ENCODE peak calls at places on chromosomes 2 and 18, in four cellular contexts. Y, B, C and R are unnamed samples.

GRCh38 chr2:29013046-29013780 is 32.1 kb downstream of the TOGARAM2 start:
- DNase-seq in C (peak; percentile 15), B (no peak), Y (no peak), R (no peak)

GRCh38 chr2:136118819-136119716 is 1.1 kb upstream of the CXCR4 start:
- DNase-seq in C (no peak), Y (peak; percentile 64), B (peak; percentile 45), R (peak; percentile 70)

GRCh38 chr18:70382032-70382431 is 93.2 kb downstream of the SOCS6 start:
- DNase-seq in B (no peak), C (no peak), Y (no peak), R (no peak)

GRCh38 chr18:47262397-47263196 is 11.1 kb upstream of the SKOR2 start:
- DNase-seq in Y (no peak), B (no peak), C (no peak), R (no peak)

GRCh38 chr2:187581125-187581896 is 27.1 kb upstream of the TFPI start:
- DNase-seq in C (peak; percentile 52), B (no peak), Y (no peak), R (no peak)

GRCh38 chr2:153213022-153213421 is 265.5 kb downstream of the RPRM start:
- DNase-seq in Y (no peak), B (no peak), C (no peak), R (no peak)

GRCh38 chr18:66495844-66496243 is 108.0 kb downstream of the CDH19 start:
- DNase-seq in B (peak; percentile 80), Y (peak; percentile 33), C (no peak), R (peak; percentile 48)

GRCh38 chr2:160075171-160075570 is 12.8 kb upstream of the PLA2R1 start:
- DNase-seq in C (peak; percentile 33), Y (peak; percentile 32), B (no peak), R (no peak)

GRCh38 chr2:135960598-135961551 is 24.6 kb downstream of the DARS1 start:
- DNase-seq in C (peak; percentile 80), Y (no peak), B (peak; percentile 14), R (no peak)

GRCh38 chr2:164816900-164817299 is 24.7 kb downstream of the COBLL1 start:
- DNase-seq in Y (no peak), C (no peak), B (no peak), R (no peak)

GRCh38 chr18:35371412-35372195 is 5.5 kb downstream of the ZNF396 start:
- DNase-seq in Y (no peak), C (peak; percentile 79), B (no peak), R (no peak)

GRCh38 chr2:27741673-27742072 is 29.8 kb upstream of the MRPL33 start:
- DNase-seq in B (no peak), C (no peak), Y (no peak), R (no peak)

GRCh38 chr2:238053195-238053776 is 7.5 kb upstream of the SCLY start:
- DNase-seq in B (no peak), Y (no peak), C (peak; percentile 67), R (no peak)

GRCh38 chr18:58286793-58287625 is 243.0 kb downstream of the NEDD4L start:
- DNase-seq in B (no peak), C (no peak), Y (no peak), R (no peak)

GRCh38 chr18:13235981-13236380 is 17.4 kb downstream of the LDLRAD4 start:
- DNase-seq in C (no peak), Y (no peak), B (no peak), R (peak; percentile 20)

GRCh38 chr2:236169151-236169721 is 1.1 kb upstream of the GBX2 start:
- DNase-seq in C (no peak), B (no peak), Y (no peak), R (no peak)

GRCh38 chr2:233448565-233448964 is 94.3 kb downstream of the DGKD start:
- DNase-seq in Y (no peak), C (no peak), B (no peak), R (peak; percentile 29)

GRCh38 chr2:177175917-177176668 is 36.5 kb upstream of the HNRNPA3 start:
- DNase-seq in B (no peak), C (no peak), Y (no peak), R (no peak)

GRCh38 chr18:37544713-37545112 is 20.9 kb downstream of the CELF4 start:
- DNase-seq in C (no peak), B (no peak), Y (no peak), R (no peak)

GRCh38 chr2:182767578-182767977 is 51.5 kb downstream of the DNAJC10 start:
- DNase-seq in C (peak; percentile 33), B (no peak), Y (no peak), R (no peak)

GRCh38 chr2:44470151-44470550 is 108.4 kb downstream of the CAMKMT start:
- DNase-seq in B (no peak), Y (no peak), C (no peak), R (no peak)
- TF ChIP-seq POLR2A in B (no peak), Y (no peak), C (no peak), R (no peak)

GRCh38 chr2:99285521-99285920 is 15.5 kb downstream of the LYG1 start:
- DNase-seq in B (peak; percentile 24), Y (no peak), C (no peak), R (no peak)

GRCh38 chr2:99278793-99279291 is 22.2 kb downstream of the LYG1 start:
- DNase-seq in C (peak; percentile 92), Y (no peak), B (no peak), R (no peak)

GRCh38 chr2:99275882-99276281 is 20.4 kb upstream of the LYG2 start:
- DNase-seq in Y (no peak), C (no peak), B (no peak), R (no peak)

DNA sequence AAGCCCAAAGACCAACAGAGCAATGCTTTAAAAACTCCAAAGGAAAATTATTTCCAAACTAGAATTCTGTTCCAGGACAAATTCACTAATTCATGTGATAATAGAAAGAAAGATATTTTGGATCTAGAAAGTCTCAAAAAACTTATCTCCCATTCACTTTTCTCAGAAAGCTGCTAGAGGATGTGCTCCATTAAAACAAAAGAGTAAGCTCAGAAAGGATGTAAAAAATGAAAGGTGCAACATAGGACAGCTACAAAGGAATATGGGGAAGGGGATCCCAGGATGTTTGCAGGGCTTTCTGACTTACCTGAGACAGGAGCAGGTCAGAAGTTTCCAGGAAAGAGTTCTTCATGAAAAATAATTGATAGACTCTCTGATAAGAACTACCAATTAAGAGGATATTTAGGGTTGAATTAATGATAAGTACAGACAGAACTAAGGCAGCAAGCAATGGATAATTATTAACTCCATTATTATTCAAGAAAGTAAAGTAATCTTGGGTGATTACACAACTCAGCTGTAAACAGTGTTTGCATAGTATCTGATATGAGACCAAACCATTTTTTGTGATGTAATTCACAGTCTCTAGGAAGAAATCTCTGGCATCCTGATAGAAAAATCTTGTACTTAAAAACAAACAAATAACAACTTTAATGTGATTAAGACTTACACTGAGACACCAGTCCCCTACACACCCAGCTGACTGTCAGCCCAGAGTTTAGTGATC is 20.9 kb downstream of the LYG1 start:
- DNase-seq in Y (no peak), C (no peak), B (no peak), R (no peak)
- H3K9me3 ChIP-seq in Y (no peaks in the 10 kb centered on the region), C (peaks cover 4% of the 10 kb centered on the region), B (no peaks in the 10 kb centered on the region), R (no peaks in the 10 kb centered on the region)

GRCh38 chr2:219292616-219293015 is 13.4 kb downstream of the DNAJB2 start:
- DNase-seq in B (no peak), Y (no peak), C (no peak), R (no peak)

GRCh38 chr2:219293736-219294201 is 14.6 kb downstream of the DNAJB2 start:
- DNase-seq in Y (no peak), B (no peak), C (no peak), R (no peak)

GRCh38 chr2:219296142-219296541 is 13.1 kb downstream of the PTPRN start:
- DNase-seq in C (no peak), Y (no peak), B (no peak), R (no peak)

GRCh38 chr2:219296631-219297391 is 12.4 kb downstream of the PTPRN start:
- DNase-seq in C (no peak), B (no peak), Y (peak; percentile 5), R (no peak)

DNA sequence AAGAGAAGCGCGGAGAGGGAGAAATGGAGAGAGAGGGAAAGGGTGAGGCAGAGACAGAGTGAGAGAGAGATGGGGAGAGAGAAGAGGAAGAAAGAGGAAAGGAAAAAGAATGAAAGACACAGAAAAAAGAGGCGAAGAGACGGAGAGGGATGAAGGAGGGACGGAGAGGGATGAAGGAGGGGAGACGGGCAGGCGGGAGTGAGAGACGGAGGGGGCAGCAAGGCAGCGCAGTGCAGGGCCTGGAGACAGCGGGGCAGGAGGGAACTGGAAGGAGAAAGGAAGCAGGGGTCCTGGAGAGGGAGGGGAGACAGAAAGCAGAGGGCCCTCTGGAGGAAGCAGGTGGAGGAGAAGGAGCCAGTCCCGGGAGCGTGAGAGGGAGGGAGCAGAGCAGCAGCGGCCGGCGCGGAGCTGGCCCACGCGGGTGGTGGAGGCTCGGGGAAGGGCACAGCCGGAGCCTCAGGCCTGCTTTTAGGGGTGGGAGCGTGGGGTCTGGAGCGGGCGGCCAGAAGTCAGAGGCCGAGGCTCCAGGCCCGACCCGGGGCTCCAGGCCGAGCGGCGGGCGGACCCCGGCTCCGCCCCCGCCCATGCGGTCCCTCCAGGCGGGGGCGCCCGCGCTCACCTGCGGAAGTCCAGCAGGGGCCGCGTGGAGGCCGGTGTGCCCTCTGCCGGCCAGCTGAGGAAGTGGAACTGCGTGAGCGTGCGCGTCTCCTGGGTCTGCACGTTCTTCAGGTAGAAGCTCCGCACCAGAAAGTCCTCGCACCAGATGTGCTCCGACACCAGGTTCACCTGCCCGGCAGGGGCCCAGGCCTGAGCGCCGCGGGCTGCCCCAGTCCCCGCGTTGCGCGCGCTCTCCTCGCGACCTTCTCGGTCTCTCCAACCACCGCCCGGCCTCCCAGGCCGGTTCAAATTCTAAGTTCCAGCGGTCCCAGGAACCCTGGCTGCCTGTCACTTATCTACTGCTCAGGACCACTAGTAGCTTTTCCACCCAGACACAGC is 14.5 kb downstream of the PTPRN start:
- DNase-seq in C (peak; percentile 70), B (peak; percentile 86), Y (peak; percentile 92), R (peak; percentile 92)
- TF ChIP-seq POLR2A in C (no peak), B (no peak), Y (no peak), R (peak; percentile 49)

GRCh38 chr2:3285901-3286645 is 91.5 kb downstream of the EIPR1 start:
- DNase-seq in B (no peak), Y (peak; percentile 21), C (no peak), R (peak; percentile 46)
- H3K9me3 ChIP-seq in B (no peaks in the 10 kb centered on the region), Y (no peaks in the 10 kb centered on the region), C (no peaks in the 10 kb centered on the region), R (no peaks in the 10 kb centered on the region)

GRCh38 chr2:231359948-231360347 is 35.6 kb upstream of the B3GNT7 start:
- DNase-seq in B (no peak), Y (no peak), C (no peak), R (no peak)

GRCh38 chr2:231362785-231363184 is 32.7 kb upstream of the B3GNT7 start:
- DNase-seq in C (no peak), Y (no peak), B (no peak), R (peak; percentile 56)

GRCh38 chr2:231360401-231360800 is 35.1 kb upstream of the B3GNT7 start:
- DNase-seq in Y (peak; percentile 55), C (no peak), B (no peak), R (no peak)

GRCh38 chr2:231360881-231361294 is 34.6 kb upstream of the B3GNT7 start:
- DNase-seq in B (no peak), C (no peak), Y (no peak), R (no peak)

GRCh38 chr2:231361701-231362588 is 33.6 kb upstream of the B3GNT7 start:
- DNase-seq in Y (no peak), B (no peak), C (no peak), R (no peak)
- TF ChIP-seq POLR2A in Y (no peak), B (no peak), C (no peak), R (no peak)

DNA sequence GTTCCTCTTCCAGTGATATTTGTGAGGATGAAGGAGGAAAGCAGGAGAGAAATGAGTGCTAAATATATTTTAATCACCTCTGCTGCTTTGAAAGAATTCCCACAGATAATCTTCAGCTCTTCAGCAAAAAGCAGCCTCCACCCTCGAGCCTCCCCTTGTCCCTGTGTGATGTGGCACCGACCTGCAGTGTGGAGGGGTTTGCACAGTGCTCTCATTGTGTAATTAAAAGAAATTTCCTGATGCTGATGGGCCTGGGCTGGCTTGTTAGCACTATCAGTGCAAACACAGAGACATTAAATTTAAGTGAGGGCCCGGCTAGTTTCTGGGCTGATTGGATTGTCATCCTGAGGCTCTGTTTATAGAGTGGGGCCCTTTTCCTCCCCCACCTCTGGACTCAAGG is 53.4 kb downstream of the KIF5C start:
- DNase-seq in B (no peak), C (no peak), Y (no peak), R (no peak)
- H3K9me3 ChIP-seq in B (no peaks in the 10 kb centered on the region), C (no peaks in the 10 kb centered on the region), Y (no peaks in the 10 kb centered on the region), R (no peaks in the 10 kb centered on the region)